ENCODE peak calls at places on chromosomes 5 and 9, in four cellular contexts. Z is HFF-Myc; D is fibroblast of lung; M is CD8-positive, alpha-beta T cell. W is an unnamed sample.

GRCh38 chr5:126138475-126139005 is 284.7 kb upstream of the GRAMD2B start:
- DNase-seq in M (no peak), D (peak; percentile 74), Z (no peak), W (no peak)

GRCh38 chr5:19519448-19519847 is 468.6 kb downstream of the CDH18 start:
- DNase-seq in D (no peak), Z (no peak), M (no peak), W (no peak)

GRCh38 chr9:96071245-96072124 is 196.0 kb downstream of the ERCC6L2 start:
- DNase-seq in M (no peak), Z (no peak), D (peak; percentile 15), W (no peak)

GRCh38 chr9:94167055-94167346 is 82.7 kb downstream of the PTPDC1 start:
- DNase-seq in M (no peak), D (no peak), Z (peak; percentile 58), W (no peak)

GRCh38 chr9:91101598-91102168 is 260.0 kb downstream of the AUH start:
- DNase-seq in D (no peak), Z (no peak), M (peak; percentile 95), W (no peak)

GRCh38 chr9:126397056-126397455 is 70.4 kb downstream of the MVB12B start:
- DNase-seq in M (peak; percentile 91), Z (no peak), D (no peak), W (no peak)

GRCh38 chr9:103902263-103902662 is 191.8 kb upstream of the SMC2 start:
- DNase-seq in Z (no peak), D (no peak), M (no peak), W (no peak)

GRCh38 chr9:106921341-106921899 is 58.5 kb downstream of the ZNF462 start:
- DNase-seq in M (peak; percentile 32), D (peak; percentile 93), Z (peak; percentile 26), W (peak; percentile 35)

GRCh38 chr5:58411372-58411771 is 48.5 kb downstream of the PLK2 start:
- DNase-seq in M (no peak), Z (no peak), D (peak; percentile 11), W (no peak)

GRCh38 chr5:71865202-71865601 is 146.1 kb downstream of the CARTPT start:
- DNase-seq in Z (no peak), M (no peak), D (peak; percentile 94), W (peak; percentile 58)

GRCh38 chr5:140347382-140347781 is 979 bp upstream of the HBEGF start:
- DNase-seq in Z (no peak), M (no peak), D (no peak), W (no peak)
- H3K4me3 ChIP-seq in Z (no peak overlapping the region), M (no peak overlapping the region), D (no peak overlapping the region), W (no peak overlapping the region)

GRCh38 chr9:123364241-123364824 is 8.3 kb downstream of the CRB2 start:
- DNase-seq in Z (no peak), D (peak; percentile 85), M (no peak), W (no peak)

GRCh38 chr9:123362856-123363255 is 6.9 kb downstream of the CRB2 start:
- DNase-seq in Z (no peak), M (no peak), D (no peak), W (no peak)

GRCh38 chr9:123360161-123361085 is 4.4 kb downstream of the CRB2 start:
- DNase-seq in Z (no peak), D (no peak), M (no peak), W (no peak)

GRCh38 chr9:123361086-123361730 is 5.2 kb downstream of the CRB2 start:
- DNase-seq in Z (no peak), M (no peak), D (no peak), W (no peak)

DNA sequence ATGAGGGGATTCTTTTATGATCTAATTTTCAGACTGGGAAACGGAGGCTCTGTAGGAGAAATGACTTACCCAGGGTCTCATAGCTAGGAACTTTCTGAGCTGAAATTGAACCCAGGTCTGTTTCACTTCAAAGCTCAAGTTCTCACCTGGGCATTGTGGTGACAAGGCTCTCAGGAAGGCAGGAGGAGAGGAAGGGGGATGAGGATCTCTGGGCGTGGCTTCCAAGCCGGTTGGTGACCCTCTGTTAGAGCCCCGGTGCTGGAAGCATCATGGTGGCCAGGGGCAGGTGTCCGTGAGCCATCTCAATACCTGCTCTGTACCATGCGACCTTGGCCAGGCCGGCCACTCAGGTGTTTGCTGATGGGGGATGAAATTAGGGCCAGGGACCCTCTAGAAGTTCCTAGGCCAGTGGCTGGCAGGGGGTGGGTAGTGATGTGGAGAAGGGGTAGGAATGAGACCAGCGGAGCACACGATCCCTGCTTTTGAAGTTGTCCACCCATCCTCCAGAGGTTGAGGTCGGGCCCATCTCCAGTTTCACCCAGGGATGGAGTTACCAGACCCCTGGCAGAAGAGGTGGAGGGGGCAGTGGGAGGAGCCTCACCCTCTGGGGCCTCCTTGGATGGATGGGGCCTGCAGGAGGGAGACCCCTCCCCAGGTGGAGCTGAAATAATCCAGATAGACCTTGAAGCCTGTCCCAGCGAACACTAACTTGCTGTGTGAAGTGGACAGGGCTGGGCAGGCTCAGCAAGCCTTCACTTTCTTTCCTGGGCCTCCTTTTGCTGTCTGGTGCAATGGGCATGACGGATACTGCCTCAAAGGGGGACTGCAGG is 5.9 kb downstream of the CRB2 start:
- DNase-seq in D (no peak), M (no peak), Z (no peak), W (no peak)
- TF ChIP-seq CTCF in D (no peak), M (no peak), Z (no peak), W (no peak)

DNA sequence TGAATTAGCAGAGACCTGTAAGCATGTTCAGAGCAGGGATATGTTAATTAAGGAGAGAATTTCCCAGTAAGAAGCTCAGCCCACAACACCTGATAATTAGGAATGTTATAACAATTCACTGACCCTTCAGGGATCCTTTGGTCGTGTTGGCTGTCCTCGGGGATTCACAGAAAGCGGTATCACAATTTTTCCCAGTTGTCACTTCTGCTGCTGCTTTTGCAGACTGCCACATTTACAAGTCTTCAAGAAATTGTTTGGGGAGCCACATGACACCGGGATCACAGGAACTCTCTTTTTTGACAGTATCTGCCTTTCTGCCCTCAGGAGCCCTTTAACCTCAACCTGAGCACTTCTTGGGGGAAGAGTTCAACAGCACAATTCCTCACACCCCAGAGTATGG is 265.5 kb downstream of the GLIS3 start:
- DNase-seq in M (no peak), D (no peak), Z (no peak), W (no peak)
- H3K4me3 ChIP-seq in M (no peak overlapping the region), D (no peak overlapping the region), Z (no peak overlapping the region), W (no peak overlapping the region)

GRCh38 chr5:4643190-4643589 is 496.9 kb upstream of the ADAMTS16 start:
- DNase-seq in D (no peak), Z (no peak), M (no peak), W (no peak)
- TF ChIP-seq CTCF in D (no peak), Z (no peak), M (no peak), W (no peak)